ENCODE peak calls at places on chromosomes 7 and 10, in eight cellular contexts. W, O, R, D, C, U, Q and V are unnamed samples.

GRCh38 chr7:126803060-126803665 is 449.6 kb downstream of the GRM8 start:
- DNase-seq in W (peak), O (no peak), R (peak), D (peak), C (peak), U (no peak), Q (peak), V (peak)

GRCh38 chr7:668139-668871 is 58.2 kb upstream of the DNAAF5 start:
- DNase-seq in W (no peak), O (no peak), R (peak), D (no peak), C (no peak), U (no peak), Q (no peak), V (no peak)

GRCh38 chr10:132685921-132686680 is 99.8 kb downstream of the NKX6-2 start:
- DNase-seq in W (no peak), O (peak), R (no peak), D (no peak), C (no peak), U (peak), Q (no peak), V (no peak)

GRCh38 chr10:59454289-59454919 is 92.1 kb upstream of the FAM13C start:
- DNase-seq in W (no peak), O (no peak), R (no peak), D (no peak), C (no peak), U (no peak), Q (no peak), V (no peak)

GRCh38 chr7:3301472-3301778 is 373 bp downstream of the SDK1 start:
- DNase-seq in W (no peak), O (no peak), R (no peak), D (no peak), C (no peak), U (no peak), Q (no peak), V (no peak)

GRCh38 chr10:25300073-25300472 is 125.3 kb downstream of the GPR158 start:
- DNase-seq in W (no peak), O (no peak), R (no peak), D (no peak), C (no peak), U (no peak), Q (no peak), V (no peak)

GRCh38 chr10:105990529-105990928 is 1174.0 kb downstream of the SORCS1 start:
- DNase-seq in W (no peak), O (no peak), R (no peak), D (no peak), C (no peak), U (no peak), Q (no peak), V (no peak)

GRCh38 chr7:29177963-29178612 is 16.5 kb upstream of the CHN2 start:
- DNase-seq in W (no peak), O (no peak), R (peak), D (no peak), C (no peak), U (peak), Q (no peak), V (no peak)

GRCh38 chr7:100127866-100128601 is 1.3 kb downstream of the MBLAC1 start:
- DNase-seq in W (peak), O (no peak), R (no peak), D (no peak), C (no peak), U (no peak), Q (no peak), V (peak)

GRCh38 chr10:109115179-109115578 is 808.1 kb downstream of the XPNPEP1 start:
- DNase-seq in W (no peak), O (no peak), R (no peak), D (no peak), C (no peak), U (no peak), Q (no peak), V (no peak)

GRCh38 chr7:12584940-12585339 is 14.4 kb downstream of the SCIN start:
- DNase-seq in W (peak), O (no peak), R (no peak), D (no peak), C (no peak), U (no peak), Q (no peak), V (no peak)

GRCh38 chr10:3330687-3331086 is 158.1 kb upstream of the PITRM1 start:
- DNase-seq in W (no peak), O (no peak), R (peak), D (no peak), C (no peak), U (no peak), Q (no peak), V (no peak)

GRCh38 chr10:76242956-76243355 is 811.5 kb downstream of the LRMDA start:
- DNase-seq in W (peak), O (no peak), R (no peak), D (no peak), C (no peak), U (no peak), Q (no peak), V (no peak)

GRCh38 chr7:26365077-26365896 is 73.6 kb downstream of the SNX10 start:
- DNase-seq in W (peak), O (no peak), R (peak), D (peak), C (peak), U (no peak), Q (peak), V (peak)

GRCh38 chr7:150656047-150656446 is 23.9 kb upstream of the GIMAP6 start:
- DNase-seq in W (no peak), O (no peak), R (no peak), D (no peak), C (no peak), U (no peak), Q (no peak), V (no peak)

GRCh38 chr7:6032167-6032566 is 991 bp downstream of the ANKRD61 start:
- DNase-seq in W (no peak), O (no peak), R (no peak), D (no peak), C (no peak), U (no peak), Q (no peak), V (no peak)

GRCh38 chr7:77427996-77428603 is 12.0 kb upstream of the GSAP start:
- DNase-seq in W (no peak), O (no peak), R (peak), D (no peak), C (no peak), U (no peak), Q (no peak), V (no peak)

GRCh38 chr7:39490296-39490695 is 75.9 kb upstream of the YAE1 start:
- DNase-seq in W (no peak), O (no peak), R (no peak), D (no peak), C (no peak), U (no peak), Q (no peak), V (no peak)